ENCODE peak calls at places on chromosomes 2 and 18, in eight cellular contexts. P, L, J, Q, K, F, W and M are unnamed samples.

GRCh38 chr18:57833441-57834101 is 30.5 kb upstream of the ATP8B1 start:
- DNase-seq in J (no peak), Q (peak; percentile 14), K (peak; percentile 57), P (no peak), W (peak; percentile 11), F (no peak), L (peak; percentile 34), M (no peak)

GRCh38 chr2:35503311-35503710 is 852.3 kb upstream of the CRIM1 start:
- DNase-seq in F (no peak), J (no peak), L (no peak), K (no peak), Q (no peak), P (no peak), W (no peak), M (no peak)

GRCh38 chr2:85009019-85009618 is 38.2 kb downstream of the KCMF1 start:
- DNase-seq in P (no peak), W (no peak), L (no peak), F (no peak), Q (no peak), J (peak; percentile 39), K (no peak), M (no peak)

GRCh38 chr2:18214936-18215335 is 336.5 kb downstream of the KCNS3 start:
- DNase-seq in L (no peak), J (no peak), W (no peak), K (peak; percentile 34), F (no peak), Q (no peak), P (no peak), M (no peak)

GRCh38 chr2:162435676-162436075 is 91.7 kb downstream of the GCA start:
- DNase-seq in L (no peak), W (no peak), Q (no peak), F (no peak), J (no peak), K (no peak), P (no peak), M (no peak)

GRCh38 chr18:59446012-59446411 is 86.9 kb upstream of the LMAN1 start:
- DNase-seq in Q (no peak), P (no peak), L (no peak), F (no peak), J (no peak), W (no peak), K (peak; percentile 42), M (no peak)

GRCh38 chr2:170817247-170817998 is 736 bp downstream of the GAD1 start:
- DNase-seq in Q (peak; percentile 30), P (no peak), W (peak; percentile 25), K (peak; percentile 5), L (no peak), J (no peak), F (no peak), M (no peak)

GRCh38 chr2:212078103-212078502 is 460.5 kb downstream of the ERBB4 start:
- DNase-seq in K (no peak), W (no peak), Q (no peak), F (no peak), L (no peak), P (no peak), J (no peak), M (no peak)

GRCh38 chr2:65486282-65486681 is 53.9 kb upstream of the SPRED2 start:
- DNase-seq in Q (no peak), L (no peak), F (no peak), K (no peak), J (no peak), P (no peak), W (no peak), M (no peak)

DNA sequence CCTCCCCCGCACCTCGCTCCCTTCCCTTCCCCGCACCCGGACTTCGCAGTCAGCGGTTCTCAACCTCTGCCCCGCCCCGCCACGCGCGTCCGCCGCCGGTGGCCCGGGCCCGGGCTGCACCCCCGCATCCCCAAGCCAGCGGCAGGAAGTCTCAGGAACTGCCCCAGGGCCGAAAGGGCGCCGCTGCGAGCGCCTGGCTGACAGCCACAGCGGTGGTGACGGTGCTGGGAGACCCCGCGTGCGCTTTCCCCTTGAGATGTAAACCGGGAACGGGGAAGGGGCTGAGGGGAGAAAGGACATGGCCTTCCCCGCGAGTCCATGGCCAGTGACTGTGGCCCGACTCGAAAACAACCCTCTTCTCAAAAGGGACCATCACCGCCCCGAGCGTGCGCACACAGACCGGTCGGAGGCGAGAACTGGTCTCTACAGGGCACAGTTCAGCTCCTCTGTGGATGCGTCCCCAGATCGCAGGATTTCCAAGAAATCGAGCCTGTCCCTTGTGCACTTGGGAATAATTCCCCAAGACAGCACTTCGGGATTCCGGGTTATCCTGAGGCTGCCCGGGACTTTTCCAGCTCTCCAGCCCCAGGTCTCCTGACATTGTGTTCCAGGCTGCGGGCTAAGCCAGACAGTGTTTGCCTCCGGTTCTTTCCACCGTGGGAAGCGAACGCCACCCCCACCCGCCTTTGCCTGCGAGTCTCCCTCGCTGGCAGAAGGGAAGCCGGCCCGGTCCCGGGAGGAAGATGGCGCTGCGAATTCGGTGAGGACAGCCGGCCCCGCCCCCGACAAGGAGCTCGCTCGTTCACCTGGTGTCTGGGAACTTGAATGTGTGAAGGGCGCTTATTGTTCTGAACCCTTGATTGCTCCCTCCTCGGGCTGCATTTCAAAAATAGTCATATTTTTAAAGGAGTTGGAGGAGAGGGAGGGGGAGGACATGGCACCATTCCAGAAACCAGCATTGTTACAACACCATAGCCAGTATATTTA is 2.7 kb downstream of the LRATD1 start:
- DNase-seq in Q (peak; percentile 19), J (no peak), P (peak; percentile 83), F (no peak), W (peak; percentile 74), L (peak; percentile 89), K (peak; percentile 16), M (peak; percentile 64)
- H3K4me3 ChIP-seq in Q (peak overlapping the region; percentile 35), J (no peak overlapping the region), P (peak overlapping the region; percentile 57), F (peak overlapping the region; percentile 63), W (peak overlapping the region; percentile 52), L (peak overlapping the region; percentile 70), K (peak overlapping the region; percentile 38), M (peak overlapping the region; percentile 18)

DNA sequence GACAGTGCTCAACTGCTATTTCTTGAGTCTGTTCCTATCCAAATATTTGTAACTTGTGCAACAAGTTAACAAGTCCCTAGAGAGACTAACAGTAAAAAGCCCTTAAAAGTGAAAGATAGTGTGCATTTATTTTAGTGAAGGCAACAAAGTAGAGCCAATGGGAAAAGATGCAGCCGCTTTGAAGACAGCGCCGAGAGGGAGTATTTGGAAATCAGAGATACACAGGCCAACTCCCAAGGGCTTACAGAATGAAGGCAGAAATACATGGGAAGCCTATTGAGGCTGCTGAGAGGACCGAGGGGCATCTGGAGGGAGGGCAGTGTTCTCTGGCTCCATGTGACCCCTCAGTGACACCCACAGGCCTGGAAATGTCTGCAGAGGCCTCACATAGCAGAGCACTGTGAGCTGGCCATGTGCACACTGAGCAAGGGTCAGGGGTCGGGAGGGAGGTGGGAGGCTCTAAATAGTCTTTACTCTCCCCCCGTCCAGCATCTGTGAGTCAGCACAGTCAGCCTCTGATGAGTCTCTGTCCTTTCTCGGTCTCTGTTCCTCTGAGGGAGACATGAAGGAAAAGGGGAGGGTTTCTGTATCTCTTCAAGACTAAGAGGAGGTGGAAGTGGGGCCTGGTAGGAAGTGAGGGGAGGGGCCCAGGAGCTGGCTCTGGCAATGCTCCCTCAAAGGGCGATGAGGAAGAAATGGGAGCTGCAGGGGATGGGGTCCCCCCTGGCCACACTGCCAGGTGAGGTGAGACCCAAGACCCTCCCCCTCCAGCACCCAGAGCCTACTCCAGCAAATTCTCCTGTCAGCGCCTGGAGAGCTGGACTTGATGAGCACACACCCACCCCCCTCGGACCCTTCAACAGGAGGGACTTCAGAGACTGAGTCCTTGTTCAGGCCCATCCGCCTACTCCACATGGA is 133.6 kb downstream of the SP3 start:
- DNase-seq in K (peak; percentile 68), W (no peak), P (peak; percentile 84), F (no peak), L (peak; percentile 35), J (no peak), Q (no peak), M (no peak)
- H3K27ac ChIP-seq in K (peak overlapping the region; percentile 2), W (no peak overlapping the region), P (no peak overlapping the region), F (peak overlapping the region; percentile 21), L (no peak overlapping the region), J (no peak overlapping the region), Q (no peak overlapping the region), M (no peak overlapping the region)

GRCh38 chr18:13676499-13676898 is 49.9 kb downstream of the FAM210A start:
- DNase-seq in L (no peak), F (no peak), P (no peak), Q (no peak), J (no peak), W (no peak), K (no peak), M (no peak)

DNA sequence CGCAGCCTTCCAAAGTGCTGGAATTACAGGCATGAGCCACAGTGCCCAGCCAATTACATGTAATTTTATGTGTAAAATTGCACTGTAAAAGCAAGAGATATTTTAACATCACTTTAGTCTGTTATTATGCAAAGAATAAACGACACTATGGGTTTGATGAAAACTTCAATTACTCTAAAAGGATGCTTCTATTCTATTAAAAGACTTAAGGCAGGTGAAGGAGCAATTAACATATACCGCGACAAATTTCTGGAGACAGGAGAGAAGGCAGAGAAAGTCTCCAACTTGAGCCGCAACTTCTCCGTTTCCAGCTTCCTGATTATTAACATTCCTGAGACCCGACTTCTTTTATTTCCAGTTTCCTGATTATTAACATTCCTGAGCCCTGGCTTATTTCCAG is 53.7 kb downstream of the FAM210A start:
- DNase-seq in P (no peak), Q (no peak), J (peak; percentile 5), K (no peak), W (no peak), L (no peak), F (no peak), M (no peak)
- TF ChIP-seq CTCF in P (no peak), Q (no peak), J (no peak), K (no peak), W (no peak), L (no peak), F (no peak), M (no peak)

GRCh38 chr2:8486141-8486540 is 195.7 kb upstream of the ID2 start:
- DNase-seq in W (no peak), F (no peak), L (no peak), Q (no peak), J (no peak), K (no peak), P (no peak), M (no peak)
- H3K4me3 ChIP-seq in W (no peak overlapping the region), F (no peak overlapping the region), L (no peak overlapping the region), Q (no peak overlapping the region), J (no peak overlapping the region), K (no peak overlapping the region), P (no peak overlapping the region), M (no peak overlapping the region)

GRCh38 chr2:188292446-188293239 is 969 bp downstream of the GULP1 start:
- DNase-seq in K (peak; percentile 86), Q (peak; percentile 33), P (peak; percentile 75), J (no peak), W (peak; percentile 71), L (peak; percentile 78), F (peak; percentile 68), M (peak; percentile 84)
- H3K27ac ChIP-seq in K (peak overlapping the region; percentile 97), Q (peak overlapping the region; percentile 96), P (peak overlapping the region; percentile 86), J (no peak overlapping the region), W (peak overlapping the region; percentile 80), L (peak overlapping the region; percentile 73), F (peak overlapping the region; percentile 86), M (peak overlapping the region; percentile 80)